ENCODE peak calls at places on chromosomes 3 and 15, in six cellular contexts. H, A, T, E, D and P are unnamed samples.

GRCh38 chr3:127170794-127171193 is 22.1 kb upstream of the PRR23E start:
- DNase-seq in A (no peak), E (no peak), D (peak; percentile 39), T (no peak), H (peak; percentile 70), P (peak; percentile 15)

GRCh38 chr3:66372681-66373350 is 128.0 kb downstream of the LRIG1 start:
- DNase-seq in E (peak; percentile 28), H (peak; percentile 34), A (peak; percentile 50), T (no peak), D (no peak), P (no peak)

GRCh38 chr15:32668942-32669341 is 27.4 kb downstream of the SCG5 start:
- DNase-seq in D (no peak), H (peak; percentile 30), E (no peak), A (no peak), T (no peak), P (no peak)

GRCh38 chr3:157051625-157052024 is 108.3 kb downstream of the CCNL1 start:
- DNase-seq in D (no peak), E (no peak), A (no peak), H (no peak), T (no peak), P (no peak)

GRCh38 chr3:193744048-193744821 is 151.2 kb downstream of the OPA1 start:
- DNase-seq in A (no peak), H (no peak), D (no peak), E (no peak), T (no peak), P (no peak)

GRCh38 chr15:78880828-78881227 is 8.1 kb downstream of the MORF4L1 start:
- DNase-seq in A (no peak), E (no peak), H (no peak), D (no peak), T (no peak), P (no peak)

GRCh38 chr3:5019411-5020261 is 40.4 kb downstream of the BHLHE40 start:
- DNase-seq in T (peak; percentile 61), H (no peak), E (peak; percentile 85), D (no peak), A (peak; percentile 47), P (no peak)

GRCh38 chr3:124791142-124791541 is 60.9 kb downstream of the UMPS start:
- DNase-seq in E (no peak), H (peak; percentile 64), A (no peak), T (no peak), D (no peak), P (no peak)

GRCh38 chr15:89761929-89762328 is 10.9 kb upstream of the MESP1 start:
- DNase-seq in A (peak; percentile 61), E (no peak), H (no peak), T (no peak), D (no peak), P (no peak)

GRCh38 chr3:147393261-147393964 is 12.9 kb downstream of the ZIC4 start:
- DNase-seq in H (peak; percentile 78), D (no peak), A (no peak), T (no peak), E (no peak), P (no peak)

GRCh38 chr3:10263549-10264363 is 15.5 kb downstream of the TATDN2 start:
- DNase-seq in T (peak; percentile 30), D (peak; percentile 43), A (peak; percentile 24), H (peak; percentile 46), E (peak; percentile 69), P (peak; percentile 61)

GRCh38 chr3:184524981-184525336 is 36.6 kb upstream of the EPHB3 start:
- DNase-seq in D (no peak), H (no peak), E (no peak), T (no peak), A (no peak), P (no peak)

GRCh38 chr3:146035366-146035765 is 125.6 kb downstream of the PLOD2 start:
- DNase-seq in D (no peak), A (no peak), E (no peak), T (no peak), H (peak; percentile 22), P (peak; percentile 8)

GRCh38 chr15:83973816-83974215 is 261.8 kb upstream of the GOLGA6L4 start:
- DNase-seq in A (no peak), E (no peak), D (no peak), T (no peak), H (no peak), P (no peak)

GRCh38 chr3:189272500-189273119 is 100.8 kb downstream of the TPRG1 start:
- DNase-seq in E (no peak), H (no peak), T (no peak), D (no peak), A (no peak), P (no peak)

GRCh38 chr3:197730200-197730599 is 6.5 kb downstream of the RUBCN start:
- DNase-seq in D (peak; percentile 85), T (no peak), E (no peak), A (no peak), H (peak; percentile 89), P (no peak)

GRCh38 chr3:40120816-40121215 is 188.7 kb upstream of the EIF1B start:
- DNase-seq in D (peak; percentile 14), A (no peak), H (peak; percentile 64), T (no peak), E (no peak), P (peak; percentile 8)

GRCh38 chr15:85793641-85794597 is 806 bp downstream of the KLHL25 start:
- DNase-seq in T (no peak), E (peak; percentile 13), H (peak; percentile 34), A (peak; percentile 53), D (peak; percentile 41), P (peak; percentile 40)

GRCh38 chr3:177607596-177607995 is 410.3 kb upstream of the TBL1XR1 start:
- DNase-seq in H (no peak), D (no peak), E (no peak), T (no peak), A (no peak), P (no peak)

GRCh38 chr3:139830817-139831216 is 104.2 kb upstream of the CLSTN2 start:
- DNase-seq in E (no peak), A (no peak), H (no peak), T (no peak), D (no peak), P (no peak)

GRCh38 chr15:60396100-60396499 is 1.7 kb downstream of the ANXA2 start:
- DNase-seq in D (no peak), A (no peak), E (no peak), T (no peak), H (peak; percentile 54), P (peak; percentile 56)

GRCh38 chr3:58646503-58646902 is 20.1 kb downstream of the FAM3D start:
- DNase-seq in D (no peak), H (peak; percentile 44), A (no peak), T (no peak), E (no peak), P (no peak)

GRCh38 chr3:4721511-4721911 is 228.4 kb downstream of the ITPR1 start:
- DNase-seq in E (no peak), H (peak; percentile 90), D (no peak), T (no peak), A (no peak), P (no peak)

GRCh38 chr3:187238239-187238638 is 41.0 kb downstream of the RTP1 start:
- DNase-seq in E (no peak), A (no peak), D (no peak), T (no peak), H (no peak), P (no peak)

GRCh38 chr3:126747768-126748167 is 43.7 kb downstream of the CHCHD6 start:
- DNase-seq in D (no peak), H (no peak), E (no peak), T (no peak), A (no peak), P (no peak)

GRCh38 chr15:90451215-90451850 is 63.3 kb downstream of the IQGAP1 start:
- DNase-seq in E (no peak), T (no peak), H (peak; percentile 72), A (no peak), D (peak; percentile 34), P (peak; percentile 37)

GRCh38 chr3:31724681-31725080 is 192.0 kb downstream of the STT3B start:
- DNase-seq in D (no peak), H (peak; percentile 10), T (no peak), E (no peak), A (no peak), P (peak; percentile 28)

GRCh38 chr3:14001136-14001535 is 121.3 kb upstream of the WNT7A start:
- DNase-seq in T (no peak), D (peak; percentile 48), E (no peak), H (peak; percentile 3), A (no peak), P (peak; percentile 64)